ENCODE peak calls at places on chromosomes 2 and 18, in five cellular contexts. One of them, this sample, is unnamed.

GRCh38 chr2:121993682-121994081 is 238.2 kb downstream of the TSN start:
- DNase-seq in GM23338: no peak
- DNase-seq in OCI-LY7: no peak
- DNase-seq in dorsolateral prefrontal cortex: no peak
- DNase-seq in right lobe of liver: no peak
- DNase-seq in this sample: no peak

GRCh38 chr2:162475661-162476060 is 131.7 kb downstream of the GCA start:
- DNase-seq in GM23338: no peak
- DNase-seq in OCI-LY7: no peak
- DNase-seq in dorsolateral prefrontal cortex: peak; percentile 65
- DNase-seq in right lobe of liver: no peak
- DNase-seq in this sample: no peak

GRCh38 chr2:143357956-143358355 is 228.7 kb downstream of the ARHGAP15 start:
- DNase-seq in GM23338: no peak
- DNase-seq in OCI-LY7: no peak
- DNase-seq in dorsolateral prefrontal cortex: no peak
- DNase-seq in right lobe of liver: no peak
- DNase-seq in this sample: no peak

GRCh38 chr2:239142806-239143205 is 258.0 kb downstream of the HDAC4 start:
- DNase-seq in GM23338: no peak
- DNase-seq in OCI-LY7: no peak
- DNase-seq in dorsolateral prefrontal cortex: no peak
- DNase-seq in right lobe of liver: peak; percentile 25
- DNase-seq in this sample: peak; percentile 13

GRCh38 chr2:217788669-217789002 is 214.2 kb downstream of the TNS1 start:
- DNase-seq in GM23338: no peak
- DNase-seq in OCI-LY7: no peak
- DNase-seq in dorsolateral prefrontal cortex: no peak
- DNase-seq in right lobe of liver: no peak
- DNase-seq in this sample: no peak

GRCh38 chr2:85889648-85890281 is 975 bp upstream of the ST3GAL5 start:
- DNase-seq in GM23338: no peak
- DNase-seq in OCI-LY7: no peak
- DNase-seq in dorsolateral prefrontal cortex: peak; percentile 57
- DNase-seq in right lobe of liver: peak; percentile 86
- DNase-seq in this sample: peak; percentile 55

GRCh38 chr2:177535968-177536514 is 143.5 kb downstream of the AGPS start:
- DNase-seq in GM23338: peak; percentile 13
- DNase-seq in OCI-LY7: no peak
- DNase-seq in dorsolateral prefrontal cortex: no peak
- DNase-seq in right lobe of liver: no peak
- DNase-seq in this sample: no peak

GRCh38 chr2:133789743-133790142 is 221.5 kb upstream of the NCKAP5 start:
- DNase-seq in GM23338: no peak
- DNase-seq in OCI-LY7: no peak
- DNase-seq in dorsolateral prefrontal cortex: no peak
- DNase-seq in right lobe of liver: peak; percentile 57
- DNase-seq in this sample: peak; percentile 36

GRCh38 chr18:58536534-58537271 is 92.2 kb downstream of the ALPK2 start:
- DNase-seq in GM23338: no peak
- DNase-seq in OCI-LY7: peak; percentile 64
- DNase-seq in dorsolateral prefrontal cortex: no peak
- DNase-seq in right lobe of liver: no peak
- DNase-seq in this sample: no peak

GRCh38 chr2:9221223-9221622 is 14.6 kb downstream of the ASAP2 start:
- DNase-seq in GM23338: no peak
- DNase-seq in OCI-LY7: no peak
- DNase-seq in dorsolateral prefrontal cortex: no peak
- DNase-seq in right lobe of liver: no peak
- DNase-seq in this sample: no peak

GRCh38 chr2:224927671-224928173 is 114.5 kb downstream of the DOCK10 start:
- DNase-seq in GM23338: no peak
- DNase-seq in OCI-LY7: no peak
- DNase-seq in dorsolateral prefrontal cortex: no peak
- DNase-seq in right lobe of liver: no peak
- DNase-seq in this sample: peak; percentile 50

GRCh38 chr2:239751719-239752355 is 273.3 kb downstream of the NDUFA10 start:
- DNase-seq in GM23338: no peak
- DNase-seq in OCI-LY7: peak; percentile 58
- DNase-seq in dorsolateral prefrontal cortex: no peak
- DNase-seq in right lobe of liver: peak; percentile 52
- DNase-seq in this sample: peak; percentile 11

GRCh38 chr2:108586116-108586515 is 51.8 kb downstream of the LIMS1 start:
- DNase-seq in GM23338: no peak
- DNase-seq in OCI-LY7: no peak
- DNase-seq in dorsolateral prefrontal cortex: no peak
- DNase-seq in right lobe of liver: no peak
- DNase-seq in this sample: no peak

GRCh38 chr2:149733936-149734685 is 146.5 kb upstream of the MMADHC start:
- DNase-seq in GM23338: peak; percentile 11
- DNase-seq in OCI-LY7: no peak
- DNase-seq in dorsolateral prefrontal cortex: no peak
- DNase-seq in right lobe of liver: no peak
- DNase-seq in this sample: no peak

GRCh38 chr2:12544221-12544558 is 172.5 kb upstream of the TRIB2 start:
- DNase-seq in GM23338: no peak
- DNase-seq in OCI-LY7: no peak
- DNase-seq in dorsolateral prefrontal cortex: no peak
- DNase-seq in right lobe of liver: no peak
- DNase-seq in this sample: no peak

GRCh38 chr2:26477911-26478253 is at the start of gene OTOF:
- DNase-seq in GM23338: no peak
- DNase-seq in OCI-LY7: no peak
- DNase-seq in dorsolateral prefrontal cortex: no peak
- DNase-seq in right lobe of liver: no peak
- DNase-seq in this sample: peak; percentile 9

GRCh38 chr2:183564726-183565125 is 440.5 kb downstream of the NUP35 start:
- DNase-seq in GM23338: no peak
- DNase-seq in OCI-LY7: no peak
- DNase-seq in dorsolateral prefrontal cortex: no peak
- DNase-seq in right lobe of liver: no peak
- DNase-seq in this sample: no peak

GRCh38 chr2:148935791-148936190 is 60.8 kb downstream of the KIF5C start:
- DNase-seq in GM23338: no peak
- DNase-seq in OCI-LY7: no peak
- DNase-seq in dorsolateral prefrontal cortex: no peak
- DNase-seq in right lobe of liver: no peak
- DNase-seq in this sample: no peak

GRCh38 chr18:48913201-48913600 is 37.6 kb downstream of the SMAD7 start:
- DNase-seq in GM23338: no peak
- DNase-seq in OCI-LY7: peak; percentile 48
- DNase-seq in dorsolateral prefrontal cortex: no peak
- DNase-seq in right lobe of liver: no peak
- DNase-seq in this sample: no peak

GRCh38 chr2:11539317-11540147 is 5.7 kb downstream of the GREB1 start:
- DNase-seq in GM23338: peak; percentile 33
- DNase-seq in OCI-LY7: no peak
- DNase-seq in dorsolateral prefrontal cortex: no peak
- DNase-seq in right lobe of liver: peak; percentile 83
- DNase-seq in this sample: no peak

GRCh38 chr2:88451647-88452150 is 794 bp downstream of the FOXI3 start:
- DNase-seq in GM23338: peak; percentile 60
- DNase-seq in OCI-LY7: no peak
- DNase-seq in dorsolateral prefrontal cortex: no peak
- DNase-seq in right lobe of liver: no peak
- DNase-seq in this sample: no peak

GRCh38 chr2:185208261-185208660 is 530.3 kb upstream of the FSIP2 start:
- DNase-seq in GM23338: peak; percentile 83
- DNase-seq in OCI-LY7: peak; percentile 8
- DNase-seq in dorsolateral prefrontal cortex: no peak
- DNase-seq in right lobe of liver: no peak
- DNase-seq in this sample: no peak

GRCh38 chr2:106745468-106745867 is 140.5 kb downstream of the ST6GAL2 start:
- DNase-seq in GM23338: no peak
- DNase-seq in OCI-LY7: no peak
- DNase-seq in dorsolateral prefrontal cortex: no peak
- DNase-seq in right lobe of liver: no peak
- DNase-seq in this sample: no peak

GRCh38 chr2:8437949-8438400 is 243.9 kb upstream of the ID2 start:
- DNase-seq in GM23338: no peak
- DNase-seq in OCI-LY7: no peak
- DNase-seq in dorsolateral prefrontal cortex: no peak
- DNase-seq in right lobe of liver: no peak
- DNase-seq in this sample: no peak

GRCh38 chr18:12883003-12883683 is 894 bp downstream of the PTPN2 start:
- DNase-seq in GM23338: peak; percentile 18
- DNase-seq in OCI-LY7: no peak
- DNase-seq in dorsolateral prefrontal cortex: no peak
- DNase-seq in right lobe of liver: no peak
- DNase-seq in this sample: no peak

GRCh38 chr2:229519655-229520054 is 194.7 kb downstream of the DNER start:
- DNase-seq in GM23338: peak; percentile 25
- DNase-seq in OCI-LY7: peak; percentile 14
- DNase-seq in dorsolateral prefrontal cortex: no peak
- DNase-seq in right lobe of liver: no peak
- DNase-seq in this sample: no peak

GRCh38 chr2:23916727-23917458 is 10.0 kb downstream of the ATAD2B start:
- DNase-seq in GM23338: peak; percentile 46
- DNase-seq in OCI-LY7: peak; percentile 41
- DNase-seq in dorsolateral prefrontal cortex: no peak
- DNase-seq in right lobe of liver: no peak
- DNase-seq in this sample: no peak

GRCh38 chr2:61763605-61764034 is 90.2 kb downstream of the FAM161A start:
- DNase-seq in GM23338: no peak
- DNase-seq in OCI-LY7: no peak
- DNase-seq in dorsolateral prefrontal cortex: no peak
- DNase-seq in right lobe of liver: peak; percentile 90
- DNase-seq in this sample: peak; percentile 83

GRCh38 chr2:176096986-176097819 is 2.4 kb upstream of the HOXD12 start:
- DNase-seq in GM23338: peak; percentile 96
- DNase-seq in OCI-LY7: peak; percentile 77
- DNase-seq in dorsolateral prefrontal cortex: peak; percentile 35
- DNase-seq in right lobe of liver: peak; percentile 69
- DNase-seq in this sample: peak; percentile 80

GRCh38 chr2:216950547-216950946 is 90.7 kb upstream of the TNP1 start:
- DNase-seq in GM23338: no peak
- DNase-seq in OCI-LY7: no peak
- DNase-seq in dorsolateral prefrontal cortex: no peak
- DNase-seq in right lobe of liver: no peak
- DNase-seq in this sample: no peak

GRCh38 chr2:227163445-227163997 is 484 bp downstream of the COL4A4 start:
- DNase-seq in GM23338: peak; percentile 47
- DNase-seq in OCI-LY7: peak; percentile 24
- DNase-seq in dorsolateral prefrontal cortex: no peak
- DNase-seq in right lobe of liver: no peak
- DNase-seq in this sample: peak; percentile 37

GRCh38 chr2:170717599-170717963 is 2.4 kb downstream of the SP5 start:
- DNase-seq in GM23338: no peak
- DNase-seq in OCI-LY7: no peak
- DNase-seq in dorsolateral prefrontal cortex: no peak
- DNase-seq in right lobe of liver: no peak
- DNase-seq in this sample: no peak
- TF ChIP-seq CTCF in GM23338: no peak
- TF ChIP-seq CTCF in OCI-LY7: no peak
- TF ChIP-seq CTCF in dorsolateral prefrontal cortex: no peak
- TF ChIP-seq CTCF in right lobe of liver: no peak
- TF ChIP-seq CTCF in this sample: no peak

GRCh38 chr2:17879137-17879912 is 858 bp downstream of the KCNS3 start:
- DNase-seq in GM23338: peak; percentile 96
- DNase-seq in OCI-LY7: no peak
- DNase-seq in dorsolateral prefrontal cortex: peak; percentile 55
- DNase-seq in right lobe of liver: peak; percentile 63
- DNase-seq in this sample: peak; percentile 88
- TF ChIP-seq CTCF in GM23338: no peak
- TF ChIP-seq CTCF in OCI-LY7: no peak
- TF ChIP-seq CTCF in dorsolateral prefrontal cortex: no peak
- TF ChIP-seq CTCF in right lobe of liver: peak; percentile 10
- TF ChIP-seq CTCF in this sample: no peak

DNA sequence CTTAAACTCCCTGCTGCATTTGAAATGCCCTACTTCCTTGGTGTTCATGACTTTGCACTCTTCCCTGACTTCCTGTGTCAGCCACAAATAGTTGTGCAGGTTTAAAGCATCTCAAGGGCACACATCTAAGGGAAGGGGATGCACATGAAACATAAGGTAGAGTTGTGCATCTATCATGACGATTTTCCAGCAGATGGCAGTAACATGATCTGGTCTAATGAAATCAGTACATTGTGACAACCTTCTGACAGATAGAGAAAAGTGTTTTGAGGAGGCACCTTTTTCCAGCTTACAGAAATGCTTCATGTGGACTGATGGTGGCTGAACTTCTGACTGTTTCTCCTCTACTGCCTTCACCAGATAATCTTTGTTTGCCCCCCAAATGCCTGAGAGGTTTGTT is 238.9 kb downstream of the XIRP2 start:
- DNase-seq in GM23338: peak; percentile 23
- DNase-seq in OCI-LY7: peak; percentile 2
- DNase-seq in dorsolateral prefrontal cortex: no peak
- DNase-seq in right lobe of liver: no peak
- DNase-seq in this sample: peak; percentile 12
- TF ChIP-seq CTCF in GM23338: no peak
- TF ChIP-seq CTCF in OCI-LY7: peak; percentile 42
- TF ChIP-seq CTCF in dorsolateral prefrontal cortex: peak; percentile 37
- TF ChIP-seq CTCF in right lobe of liver: no peak
- TF ChIP-seq CTCF in this sample: no peak

GRCh38 chr18:37277753-37278152 is 287.8 kb downstream of the CELF4 start:
- DNase-seq in GM23338: no peak
- DNase-seq in OCI-LY7: no peak
- DNase-seq in dorsolateral prefrontal cortex: no peak
- DNase-seq in right lobe of liver: no peak
- DNase-seq in this sample: no peak

GRCh38 chr18:37280701-37281100 is 284.9 kb downstream of the CELF4 start:
- DNase-seq in GM23338: no peak
- DNase-seq in OCI-LY7: no peak
- DNase-seq in dorsolateral prefrontal cortex: no peak
- DNase-seq in right lobe of liver: no peak
- DNase-seq in this sample: no peak

GRCh38 chr18:37284260-37284659 is 281.3 kb downstream of the CELF4 start:
- DNase-seq in GM23338: no peak
- DNase-seq in OCI-LY7: no peak
- DNase-seq in dorsolateral prefrontal cortex: no peak
- DNase-seq in right lobe of liver: no peak
- DNase-seq in this sample: no peak

GRCh38 chr18:37286801-37287200 is 278.8 kb downstream of the CELF4 start:
- DNase-seq in GM23338: no peak
- DNase-seq in OCI-LY7: no peak
- DNase-seq in dorsolateral prefrontal cortex: no peak
- DNase-seq in right lobe of liver: no peak
- DNase-seq in this sample: no peak

DNA sequence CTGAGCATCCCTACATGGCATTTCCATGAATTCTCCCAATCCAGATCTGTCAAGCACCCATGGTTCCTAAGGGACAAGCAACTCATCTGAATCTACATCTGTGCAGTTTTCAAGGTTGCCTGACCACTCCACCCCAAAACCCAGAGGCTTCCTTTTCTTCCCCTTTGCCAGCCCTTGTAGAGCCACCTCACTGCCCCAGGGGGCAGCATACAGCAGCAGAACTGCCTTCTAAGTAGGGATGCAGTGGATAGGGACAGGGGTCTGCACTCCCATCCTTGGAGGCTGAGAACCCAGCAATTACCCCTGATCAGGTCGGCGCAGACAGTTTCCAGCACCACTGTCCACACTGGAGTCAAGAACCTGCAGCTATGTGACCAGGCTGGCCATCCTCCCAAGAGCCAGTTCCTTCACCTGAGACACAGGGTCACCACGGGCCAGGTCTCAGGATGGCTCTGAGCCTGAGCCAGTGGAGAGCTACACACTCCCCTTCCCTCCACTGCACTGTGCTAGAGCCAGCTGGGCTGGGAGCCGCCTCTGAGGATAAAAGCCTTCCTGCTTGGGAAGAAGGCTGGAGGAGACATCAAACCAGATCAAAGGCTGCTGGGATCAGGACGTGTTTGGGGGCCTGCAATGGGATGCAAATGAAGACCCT is 283.1 kb downstream of the CELF4 start:
- DNase-seq in GM23338: peak; percentile 65
- DNase-seq in OCI-LY7: no peak
- DNase-seq in dorsolateral prefrontal cortex: no peak
- DNase-seq in right lobe of liver: no peak
- DNase-seq in this sample: no peak
- TF ChIP-seq CTCF in GM23338: peak; percentile 77
- TF ChIP-seq CTCF in OCI-LY7: peak; percentile 42
- TF ChIP-seq CTCF in dorsolateral prefrontal cortex: peak; percentile 17
- TF ChIP-seq CTCF in right lobe of liver: peak; percentile 29
- TF ChIP-seq CTCF in this sample: no peak